ENCODE peak calls at places on chromosome 1, in six cellular contexts. One of them, this sample, is unnamed.

GRCh38 chr1:48217861-48218260 is 4.7 kb upstream of the SLC5A9 start:
- DNase-seq in ovary: no peak
- DNase-seq in GM23248: no peak
- DNase-seq in fibroblast of lung: no peak
- DNase-seq in dorsolateral prefrontal cortex: no peak
- DNase-seq in psoas muscle: no peak
- DNase-seq in this sample: no peak

GRCh38 chr1:211133393-211133840 is 531 bp downstream of the KCNH1 start:
- DNase-seq in fibroblast of lung: peak; percentile 6
- DNase-seq in GM23248: peak; percentile 49
- DNase-seq in ovary: peak; percentile 15
- DNase-seq in psoas muscle: peak; percentile 51
- DNase-seq in dorsolateral prefrontal cortex: peak; percentile 31
- DNase-seq in this sample: peak; percentile 6

GRCh38 chr1:52632732-52633290 is at the start of gene SHISAL2A:
- DNase-seq in GM23248: peak; percentile 35
- DNase-seq in psoas muscle: peak; percentile 73
- DNase-seq in ovary: peak; percentile 37
- DNase-seq in dorsolateral prefrontal cortex: no peak
- DNase-seq in fibroblast of lung: peak; percentile 6
- DNase-seq in this sample: peak; percentile 71

GRCh38 chr1:170910273-170910672 is 25.1 kb upstream of the MROH9 start:
- DNase-seq in psoas muscle: no peak
- DNase-seq in dorsolateral prefrontal cortex: no peak
- DNase-seq in fibroblast of lung: peak; percentile 47
- DNase-seq in ovary: no peak
- DNase-seq in GM23248: peak; percentile 86
- DNase-seq in this sample: no peak

GRCh38 chr1:154943649-154944421 is 7.3 kb upstream of the PMVK start:
- DNase-seq in ovary: peak; percentile 39
- DNase-seq in dorsolateral prefrontal cortex: no peak
- DNase-seq in GM23248: peak; percentile 48
- DNase-seq in psoas muscle: peak; percentile 61
- DNase-seq in fibroblast of lung: peak; percentile 31
- DNase-seq in this sample: no peak

GRCh38 chr1:200015811-200016210 is 11.7 kb upstream of the NR5A2 start:
- DNase-seq in psoas muscle: no peak
- DNase-seq in ovary: no peak
- DNase-seq in dorsolateral prefrontal cortex: no peak
- DNase-seq in GM23248: no peak
- DNase-seq in fibroblast of lung: no peak
- DNase-seq in this sample: no peak

GRCh38 chr1:232982238-232982944 is 32.0 kb downstream of the NTPCR start:
- DNase-seq in GM23248: peak; percentile 45
- DNase-seq in dorsolateral prefrontal cortex: no peak
- DNase-seq in psoas muscle: peak; percentile 68
- DNase-seq in fibroblast of lung: no peak
- DNase-seq in ovary: no peak
- DNase-seq in this sample: no peak

GRCh38 chr1:193697105-193697762 is 510.8 kb upstream of the B3GALT2 start:
- DNase-seq in dorsolateral prefrontal cortex: no peak
- DNase-seq in psoas muscle: no peak
- DNase-seq in fibroblast of lung: no peak
- DNase-seq in GM23248: no peak
- DNase-seq in ovary: no peak
- DNase-seq in this sample: no peak

GRCh38 chr1:202187040-202187671 is 6.4 kb upstream of the LGR6 start:
- DNase-seq in fibroblast of lung: no peak
- DNase-seq in GM23248: no peak
- DNase-seq in ovary: no peak
- DNase-seq in dorsolateral prefrontal cortex: no peak
- DNase-seq in psoas muscle: no peak
- DNase-seq in this sample: no peak

GRCh38 chr1:202189919-202190715 is 3.5 kb upstream of the LGR6 start:
- DNase-seq in psoas muscle: no peak
- DNase-seq in fibroblast of lung: no peak
- DNase-seq in GM23248: peak; percentile 45
- DNase-seq in dorsolateral prefrontal cortex: no peak
- DNase-seq in ovary: no peak
- DNase-seq in this sample: no peak

GRCh38 chr1:202186327-202186726 is 7.3 kb upstream of the LGR6 start:
- DNase-seq in GM23248: no peak
- DNase-seq in fibroblast of lung: no peak
- DNase-seq in dorsolateral prefrontal cortex: no peak
- DNase-seq in ovary: no peak
- DNase-seq in psoas muscle: no peak
- DNase-seq in this sample: no peak

GRCh38 chr1:202189012-202189790 is 4.4 kb upstream of the LGR6 start:
- DNase-seq in psoas muscle: peak; percentile 87
- DNase-seq in GM23248: peak; percentile 75
- DNase-seq in fibroblast of lung: peak; percentile 53
- DNase-seq in dorsolateral prefrontal cortex: peak; percentile 60
- DNase-seq in ovary: peak; percentile 78
- DNase-seq in this sample: peak; percentile 75

DNA sequence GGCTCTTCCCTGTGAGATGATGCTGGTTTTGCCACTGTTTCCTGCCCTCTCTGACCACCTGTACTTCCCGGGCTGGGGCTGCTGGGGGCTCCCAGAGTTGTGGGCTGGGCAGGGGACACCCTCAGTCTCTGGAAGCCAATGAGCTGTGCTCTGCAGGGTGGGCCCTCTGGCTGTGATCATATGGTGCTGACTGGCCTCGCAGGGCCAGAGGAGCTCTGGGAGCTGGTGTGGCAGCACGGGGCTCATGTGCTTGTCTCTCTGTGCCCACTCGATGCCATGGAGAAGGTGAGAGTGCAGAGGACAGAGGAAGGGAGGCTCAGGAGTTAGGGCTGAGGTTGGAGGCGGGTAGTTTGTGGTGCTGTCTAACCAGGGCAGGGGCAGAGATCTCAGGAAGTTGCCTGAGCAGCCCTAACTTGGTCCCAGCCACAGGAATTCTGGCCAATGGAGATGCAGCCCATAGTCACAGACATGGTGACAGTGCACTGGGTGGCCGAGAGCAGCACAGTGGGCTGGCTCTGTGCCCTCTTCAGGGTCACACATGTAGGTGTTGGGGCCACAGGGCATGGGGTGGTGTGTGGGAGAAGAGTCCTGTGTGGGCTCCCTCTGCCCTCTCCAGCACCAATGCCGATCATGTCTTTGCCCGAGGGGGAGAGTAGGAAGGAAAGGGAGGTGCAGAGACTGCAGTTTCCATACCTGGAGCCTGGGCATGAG is 5.7 kb upstream of the LGR6 start:
- DNase-seq in ovary: no peak
- DNase-seq in GM23248: no peak
- DNase-seq in dorsolateral prefrontal cortex: no peak
- DNase-seq in fibroblast of lung: no peak
- DNase-seq in psoas muscle: no peak
- DNase-seq in this sample: no peak
- H3K27me3 ChIP-seq in ovary: no peaks in the 10 kb centered on the region
- H3K27me3 ChIP-seq in GM23248: peaks cover 4% of the 10 kb centered on the region
- H3K27me3 ChIP-seq in dorsolateral prefrontal cortex: peaks cover 3% of the 10 kb centered on the region
- H3K27me3 ChIP-seq in fibroblast of lung: peaks cover 8% of the 10 kb centered on the region
- H3K27me3 ChIP-seq in psoas muscle: no peaks in the 10 kb centered on the region
- H3K27me3 ChIP-seq in this sample: peaks cover under 1% of the 10 kb centered on the region

DNA sequence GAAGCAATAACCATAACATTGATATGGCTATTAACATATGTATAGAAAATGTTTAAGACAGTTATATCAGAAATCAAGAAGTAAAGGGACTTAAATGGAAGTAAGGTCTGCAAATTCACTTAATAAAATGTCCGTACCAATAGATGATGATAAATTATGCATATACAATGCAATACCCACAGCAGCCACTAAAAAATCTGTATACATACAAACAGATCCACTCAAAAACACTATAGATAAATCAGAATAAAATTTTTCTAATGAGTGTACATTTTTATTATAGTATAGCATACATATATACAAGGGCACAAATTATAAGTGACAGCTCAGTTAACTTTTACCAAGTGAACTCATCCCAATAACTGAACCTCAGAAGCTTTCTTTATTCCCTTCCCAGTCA is 6.0 kb downstream of the LORICRIN start:
- DNase-seq in ovary: no peak
- DNase-seq in dorsolateral prefrontal cortex: no peak
- DNase-seq in GM23248: no peak
- DNase-seq in fibroblast of lung: no peak
- DNase-seq in psoas muscle: no peak
- DNase-seq in this sample: no peak
- H3K27me3 ChIP-seq in ovary: no peaks in the 10 kb centered on the region
- H3K27me3 ChIP-seq in dorsolateral prefrontal cortex: peaks cover 33% of the 10 kb centered on the region
- H3K27me3 ChIP-seq in GM23248: peaks cover 47% of the 10 kb centered on the region
- H3K27me3 ChIP-seq in fibroblast of lung: peaks cover 25% of the 10 kb centered on the region
- H3K27me3 ChIP-seq in psoas muscle: no peaks in the 10 kb centered on the region
- H3K27me3 ChIP-seq in this sample: peaks cover 54% of the 10 kb centered on the region

GRCh38 chr1:203325004-203325417 is 19.7 kb downstream of the BTG2 start:
- DNase-seq in fibroblast of lung: no peak
- DNase-seq in ovary: no peak
- DNase-seq in GM23248: no peak
- DNase-seq in psoas muscle: no peak
- DNase-seq in dorsolateral prefrontal cortex: no peak
- DNase-seq in this sample: peak; percentile 48
- H3K27me3 ChIP-seq in fibroblast of lung: peaks cover 40% of the 10 kb centered on the region
- H3K27me3 ChIP-seq in ovary: no peaks in the 10 kb centered on the region
- H3K27me3 ChIP-seq in GM23248: peaks cover 58% of the 10 kb centered on the region
- H3K27me3 ChIP-seq in psoas muscle: no peaks in the 10 kb centered on the region
- H3K27me3 ChIP-seq in dorsolateral prefrontal cortex: no peaks in the 10 kb centered on the region
- H3K27me3 ChIP-seq in this sample: no peaks in the 10 kb centered on the region

GRCh38 chr1:45545019-45545493 is 5.6 kb upstream of the AKR1A1 start:
- DNase-seq in GM23248: no peak
- DNase-seq in psoas muscle: no peak
- DNase-seq in fibroblast of lung: no peak
- DNase-seq in ovary: no peak
- DNase-seq in dorsolateral prefrontal cortex: no peak
- DNase-seq in this sample: no peak

GRCh38 chr1:45544530-45544929 is 6.1 kb upstream of the AKR1A1 start:
- DNase-seq in dorsolateral prefrontal cortex: no peak
- DNase-seq in fibroblast of lung: no peak
- DNase-seq in psoas muscle: no peak
- DNase-seq in ovary: no peak
- DNase-seq in GM23248: no peak
- DNase-seq in this sample: no peak

GRCh38 chr1:45545553-45546310 is 4.9 kb upstream of the AKR1A1 start:
- DNase-seq in dorsolateral prefrontal cortex: no peak
- DNase-seq in GM23248: no peak
- DNase-seq in psoas muscle: no peak
- DNase-seq in ovary: no peak
- DNase-seq in fibroblast of lung: no peak
- DNase-seq in this sample: no peak

GRCh38 chr1:45542591-45542990 is 8.0 kb upstream of the AKR1A1 start:
- DNase-seq in ovary: no peak
- DNase-seq in GM23248: no peak
- DNase-seq in psoas muscle: no peak
- DNase-seq in dorsolateral prefrontal cortex: no peak
- DNase-seq in fibroblast of lung: no peak
- DNase-seq in this sample: no peak

GRCh38 chr1:45543599-45544417 is 6.8 kb upstream of the AKR1A1 start:
- DNase-seq in GM23248: no peak
- DNase-seq in psoas muscle: peak; percentile 64
- DNase-seq in dorsolateral prefrontal cortex: peak; percentile 29
- DNase-seq in fibroblast of lung: no peak
- DNase-seq in ovary: no peak
- DNase-seq in this sample: peak; percentile 47
- H3K27me3 ChIP-seq in GM23248: no peaks in the 10 kb centered on the region
- H3K27me3 ChIP-seq in psoas muscle: no peaks in the 10 kb centered on the region
- H3K27me3 ChIP-seq in dorsolateral prefrontal cortex: no peaks in the 10 kb centered on the region
- H3K27me3 ChIP-seq in fibroblast of lung: no peaks in the 10 kb centered on the region
- H3K27me3 ChIP-seq in ovary: no peaks in the 10 kb centered on the region
- H3K27me3 ChIP-seq in this sample: no peaks in the 10 kb centered on the region

This sample was measured in CD4-positive, alpha-beta T cell.